ENCODE peak calls at places on chromosomes 2 and 18, in six cellular contexts. Z is IMR-90, G is neuronal stem cell, K is trophoblast cell, V is H1, Q is mesenchymal stem cell. E is an unnamed sample. For H3K36me3, the result is how much of the 10 kb centered on the place peaks cover.

GRCh38 chr2:95333888-95334338 is 36.8 kb downstream of the KCNIP3 start:
- DNase-seq in Z (peak), Q (no peak), V (no peak), K (no peak), G (no peak), E (no peak)

GRCh38 chr2:227653419-227653818 is 13.2 kb upstream of the SCYGR5 start:
- DNase-seq in Q (peak), G (no peak), K (no peak), Z (peak), V (no peak), E (no peak)

GRCh38 chr2:8452979-8453903 is 228.6 kb upstream of the ID2 start:
- DNase-seq in V (no peak), K (no peak), Q (no peak), G (no peak), Z (peak), E (no peak)

GRCh38 chr18:59660976-59661743 is 36.1 kb downstream of the CCBE1 start:
- DNase-seq in V (no peak), Q (peak), G (no peak), Z (peak), K (no peak), E (no peak)

GRCh38 chr2:237693281-237694039 is 66.1 kb downstream of the LRRFIP1 start:
- DNase-seq in K (no peak), Q (peak), V (no peak), G (no peak), Z (peak), E (peak)

GRCh38 chr2:201500534-201500933 is 49.0 kb downstream of the STRADB start:
- DNase-seq in V (no peak), Z (peak), K (no peak), Q (peak), G (no peak), E (no peak)

GRCh38 chr2:226130192-226130591 is 669.4 kb downstream of the IRS1 start:
- DNase-seq in G (no peak), V (no peak), Q (no peak), Z (peak), K (no peak), E (peak)

GRCh38 chr2:236244256-236244655 is 19.9 kb downstream of the ASB18 start:
- DNase-seq in Q (no peak), K (no peak), V (no peak), Z (no peak), G (no peak), E (no peak)

GRCh38 chr18:56326386-56327072 is 311.9 kb downstream of the TXNL1 start:
- DNase-seq in Q (no peak), G (no peak), Z (no peak), V (no peak), K (no peak), E (no peak)

GRCh38 chr18:74506405-74507119 is 10.4 kb downstream of the CNDP2 start:
- DNase-seq in Z (peak), K (no peak), G (no peak), V (no peak), Q (peak), E (no peak)

GRCh38 chr2:16248571-16249105 is 308.3 kb downstream of the MYCN start:
- DNase-seq in Q (no peak), G (no peak), V (no peak), Z (no peak), K (no peak), E (no peak)

GRCh38 chr2:207408086-207408794 is 121.5 kb upstream of the CREB1 start:
- DNase-seq in Q (no peak), K (no peak), Z (no peak), V (no peak), G (no peak), E (peak)

GRCh38 chr2:88627856-88628568 is 748 bp upstream of the EIF2AK3 start:
- DNase-seq in Q (peak), K (peak), V (peak), Z (peak), G (no peak), E (peak)

DNA sequence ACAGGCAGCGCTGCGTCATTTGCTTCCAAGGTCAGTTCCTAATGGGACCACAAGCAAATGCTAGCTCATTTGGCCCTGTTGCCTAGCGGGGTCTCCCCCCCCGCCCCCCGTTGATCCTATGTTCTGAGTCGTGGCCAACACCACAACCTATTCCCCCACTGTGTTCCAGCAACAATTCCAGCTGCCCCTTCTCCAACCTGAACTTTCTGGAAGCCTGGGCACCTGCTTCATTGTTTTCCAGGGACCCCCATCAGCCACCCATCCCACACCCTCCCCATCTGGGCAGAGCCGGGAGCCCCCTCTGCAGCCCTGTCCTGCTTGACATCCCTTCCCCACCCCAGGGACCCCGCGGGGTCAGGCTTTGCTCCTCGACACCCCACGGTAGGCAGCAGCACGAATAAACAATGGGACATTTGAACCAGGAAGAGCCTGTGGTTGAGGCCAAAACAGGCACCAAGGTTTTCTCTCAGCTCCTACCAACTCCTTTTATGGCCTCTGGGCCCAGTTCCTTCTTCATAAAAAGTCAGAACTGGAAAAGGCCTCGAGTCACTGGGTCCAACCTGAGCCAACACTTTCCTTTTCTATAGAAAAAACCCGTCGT is 20.5 kb downstream of the TEX44 start:
- DNase-seq in V (no peak), G (no peak), Z (no peak), K (no peak), Q (no peak), E (no peak)
- H3K4ac ChIP-seq in V (no peak), G (peak), Z (peak), K (peak), Q (peak), E (peak)

GRCh38 chr2:33316314-33316713 is 160.1 kb upstream of the RASGRP3 start:
- DNase-seq in G (no peak), Q (no peak), V (no peak), Z (no peak), K (no peak), E (no peak)
- H3K36me3 ChIP-seq in G (under half), Q (under half), V (under half), Z (under half), K (under half), E (under half)

GRCh38 chr18:36867056-36867455 is 38.1 kb downstream of the KIAA1328 start:
- DNase-seq in Q (no peak), Z (no peak), V (no peak), G (no peak), K (no peak), E (no peak)

GRCh38 chr18:36872329-36872728 is 43.4 kb downstream of the KIAA1328 start:
- DNase-seq in G (no peak), Z (no peak), V (no peak), K (no peak), Q (no peak), E (peak)

GRCh38 chr18:36871801-36872200 is 42.9 kb downstream of the KIAA1328 start:
- DNase-seq in V (no peak), K (peak), G (no peak), Q (no peak), Z (no peak), E (peak)
- H3K4ac ChIP-seq in V (no peak), K (no peak), G (no peak), Q (no peak), Z (no peak), E (no peak)

DNA sequence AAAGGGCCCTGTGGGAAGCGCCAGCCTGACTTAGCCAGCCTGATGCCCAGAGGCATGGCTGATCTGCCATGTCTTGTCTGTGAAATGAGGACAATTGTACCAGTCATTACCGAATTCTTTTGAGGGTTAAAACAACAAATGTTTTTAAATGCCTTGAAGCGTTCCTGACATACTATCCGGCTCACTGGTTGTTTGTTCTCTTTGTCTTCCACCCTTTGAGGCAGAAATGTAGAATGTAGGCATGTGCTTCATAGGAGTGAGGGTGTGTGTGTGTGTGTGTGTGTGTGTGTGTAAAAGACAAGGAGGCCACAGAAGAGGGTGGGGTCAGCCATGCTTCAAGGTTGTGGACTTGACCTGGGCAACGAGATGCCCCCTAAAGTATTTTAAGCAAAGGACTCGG is 35.5 kb downstream of the TGFBRAP1 start:
- DNase-seq in V (no peak), Z (no peak), G (no peak), K (no peak), Q (no peak), E (no peak)
- H3K36me3 ChIP-seq in V (under half), Z (under half), G (half or more), K (under half), Q (half or more), E (under half)

DNA sequence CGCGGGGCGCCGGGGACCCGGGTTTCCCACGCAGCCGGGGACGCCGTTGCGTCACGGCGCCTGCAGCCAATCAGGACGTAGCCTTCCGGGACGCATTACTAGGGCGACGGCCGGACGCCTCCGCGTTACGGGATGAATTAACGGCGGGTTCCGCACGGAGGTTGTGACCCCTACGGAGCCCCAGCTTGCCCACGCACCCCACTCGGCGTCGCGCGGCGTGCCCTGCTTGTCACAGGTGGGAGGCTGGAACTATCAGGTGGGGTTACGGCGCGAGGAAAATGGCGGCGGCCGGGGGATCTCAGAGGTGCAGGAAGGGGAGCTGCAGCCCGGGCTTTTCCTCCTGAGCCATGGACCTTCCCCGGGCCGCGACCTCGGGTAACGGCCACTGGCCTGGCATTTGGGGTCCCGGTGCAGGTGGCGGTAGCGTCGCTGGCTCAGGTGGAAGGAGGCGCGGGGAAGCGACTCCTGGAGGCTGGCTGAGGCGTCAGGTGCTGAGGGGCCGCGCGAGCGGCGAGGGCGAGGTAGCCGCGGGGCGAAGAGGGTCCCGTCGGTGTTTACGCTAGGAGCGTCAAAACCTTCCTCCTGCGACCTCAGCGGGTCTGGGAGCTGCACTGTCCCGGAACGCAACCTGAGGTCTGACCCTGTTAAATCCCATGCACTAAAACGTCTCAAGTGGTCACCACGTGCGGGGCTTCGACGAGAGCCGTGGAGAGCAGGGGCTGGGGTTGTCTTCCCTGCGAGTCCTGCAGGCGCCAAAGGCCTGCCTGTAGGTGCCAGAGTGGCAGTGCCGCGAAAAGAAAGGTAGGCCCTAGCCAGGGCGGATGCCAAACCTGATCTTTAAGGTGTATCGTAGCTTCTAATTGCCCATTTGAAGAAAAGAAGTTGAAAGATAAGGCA is at the start of gene LCLAT1:
- DNase-seq in Q (peak), V (no peak), K (peak), G (peak), Z (peak), E (peak)
- H3K4ac ChIP-seq in Q (peak), V (peak), K (peak), G (peak), Z (peak), E (peak)

DNA sequence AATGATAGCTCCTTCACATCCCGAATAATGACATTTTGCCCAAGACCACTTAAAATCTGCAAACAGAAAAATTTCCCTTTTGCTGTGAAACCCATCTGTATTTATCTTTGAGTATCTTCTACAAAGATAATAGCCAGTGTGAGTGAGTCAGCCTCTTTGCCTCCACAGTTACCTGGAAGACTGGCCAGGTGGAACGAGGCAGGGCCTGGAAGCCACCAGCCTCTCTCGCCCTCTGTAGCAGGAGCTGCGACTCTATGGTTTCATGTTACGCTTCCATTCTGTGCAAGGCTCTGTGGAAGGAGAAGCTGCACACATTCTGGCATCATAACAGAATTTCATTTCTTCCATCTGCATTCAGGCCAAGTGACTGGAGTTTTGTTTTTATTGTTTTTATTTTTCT is 9.6 kb downstream of the ELP2 start:
- DNase-seq in V (no peak), G (no peak), Z (no peak), Q (no peak), K (peak), E (no peak)
- H3K36me3 ChIP-seq in V (half or more), G (half or more), Z (under half), Q (half or more), K (under half), E (under half)

DNA sequence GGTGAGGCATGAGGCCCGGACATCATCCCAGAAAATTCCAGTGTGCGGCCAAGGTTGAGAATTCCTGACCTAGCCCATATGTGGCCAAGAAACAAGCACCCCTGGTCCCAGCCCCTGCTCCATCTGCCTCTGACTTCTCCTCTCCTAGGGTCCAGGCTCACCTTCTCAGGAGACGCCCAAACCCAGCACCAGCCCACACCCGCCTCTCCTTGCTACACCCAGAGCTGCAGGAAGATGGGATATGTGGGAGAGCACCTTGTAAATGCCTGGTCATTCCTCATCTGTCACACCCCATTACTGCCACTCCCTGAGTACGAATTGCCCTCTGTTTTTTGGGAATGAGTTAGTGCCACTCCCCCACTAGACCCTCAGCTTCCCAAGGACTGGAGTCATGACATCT is 7.3 kb upstream of the ATP6V1B1 start:
- DNase-seq in K (no peak), G (no peak), V (no peak), Z (no peak), Q (no peak), E (no peak)
- H3K4ac ChIP-seq in K (no peak), G (no peak), V (no peak), Z (no peak), Q (no peak), E (no peak)

E was measured in mesendoderm.